ENCODE peak calls at places on chromosome 1, in six cellular contexts. N is GM12878, V is stomach, Q is H1, J is A549, Y is tibial nerve. B is an unnamed sample.

GRCh38 chr1:179124866-179125265 is 43.0 kb downstream of the TOR3A start:
- DNase-seq in N (no peak), V (no peak), Q (no peak), J (no peak), Y (no peak), B (no peak)

GRCh38 chr1:155329980-155330598 is 9.4 kb downstream of the RUSC1 start:
- DNase-seq in N (no peak), V (no peak), Q (no peak), J (no peak), Y (no peak), B (no peak)

GRCh38 chr1:209434066-209434465 is 149.4 kb upstream of the CAMK1G start:
- DNase-seq in N (no peak), V (no peak), Q (no peak), J (peak; percentile 25), Y (no peak), B (no peak)

GRCh38 chr1:52423771-52424170 is 19.4 kb downstream of the PRPF38A start:
- DNase-seq in N (no peak), V (no peak), Q (no peak), J (no peak), Y (no peak), B (no peak)

GRCh38 chr1:86507935-86508582 is 38.8 kb upstream of the CLCA4 start:
- DNase-seq in N (no peak), V (no peak), Q (no peak), J (peak; percentile 21), Y (no peak), B (no peak)

GRCh38 chr1:47725000-47725731 is 272.0 kb downstream of the TRABD2B start:
- DNase-seq in N (no peak), V (no peak), Q (no peak), J (peak; percentile 31), Y (no peak), B (no peak)

GRCh38 chr1:25927541-25928265 is 21.5 kb upstream of the STMN1 start:
- DNase-seq in N (no peak), V (no peak), Q (no peak), J (no peak), Y (no peak), B (no peak)

GRCh38 chr1:167482184-167482583 is 36.1 kb downstream of the CD247 start:
- DNase-seq in N (no peak), V (no peak), Q (no peak), J (no peak), Y (no peak), B (no peak)

GRCh38 chr1:45266151-45266801 is 59.9 kb upstream of the ZSWIM5 start:
- DNase-seq in N (no peak), V (peak; percentile 40), Q (no peak), J (peak; percentile 73), Y (peak; percentile 20), B (peak; percentile 45)

GRCh38 chr1:218664385-218665170 is 319.4 kb downstream of the TGFB2 start:
- DNase-seq in N (no peak), V (no peak), Q (no peak), J (peak; percentile 81), Y (no peak), B (no peak)

GRCh38 chr1:67788907-67789306 is 44.4 kb downstream of the GNG12 start:
- DNase-seq in N (no peak), V (no peak), Q (no peak), J (no peak), Y (no peak), B (no peak)
- H3K4me1 ChIP-seq in N (no peaks in the 10 kb centered on the region), V (peaks cover 77% of the 10 kb centered on the region), Q (no peaks in the 10 kb centered on the region), J (peaks cover 81% of the 10 kb centered on the region), Y (peaks cover 43% of the 10 kb centered on the region), B (peaks cover 33% of the 10 kb centered on the region)

DNA sequence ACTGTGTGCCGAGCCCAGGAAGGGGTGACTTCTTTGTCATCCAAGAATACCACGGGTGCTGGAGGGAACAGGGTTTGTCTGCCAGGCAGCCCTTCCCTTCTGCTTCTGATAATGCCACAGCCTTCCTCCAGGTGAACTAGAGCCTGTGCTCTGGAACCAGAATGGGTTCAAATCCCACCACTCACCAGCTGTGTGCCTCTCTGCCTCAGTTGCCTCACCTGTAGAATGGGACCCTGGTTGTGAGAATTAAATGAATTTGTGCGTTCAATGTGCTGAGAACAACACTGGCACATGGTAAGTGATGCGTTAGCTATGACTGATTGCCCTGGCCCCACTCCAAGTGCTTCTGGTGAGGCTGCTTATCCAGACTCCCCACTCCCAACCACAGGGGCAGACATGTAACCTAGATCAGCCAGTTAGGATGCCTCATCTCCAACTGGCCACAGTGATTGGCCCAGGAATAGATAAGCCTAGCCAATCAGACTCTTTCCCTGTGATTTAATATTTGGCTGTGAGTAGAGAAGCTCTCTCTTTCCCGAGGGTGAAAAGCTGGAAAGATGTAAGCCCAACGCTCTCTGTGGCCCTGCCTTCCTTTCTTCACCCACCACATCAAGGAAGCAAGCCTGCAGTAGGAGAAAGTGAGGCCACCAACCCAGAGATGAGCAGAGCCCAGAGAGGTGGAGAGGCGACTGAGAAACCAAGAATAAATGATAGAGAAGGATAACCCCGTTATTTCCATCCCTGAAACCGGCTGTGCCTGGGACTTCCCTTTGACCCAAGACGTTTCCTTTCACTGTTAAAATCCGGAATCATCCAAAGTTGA is 20.8 kb upstream of the LAPTM5 start:
- DNase-seq in N (no peak), V (peak; percentile 44), Q (no peak), J (peak; percentile 44), Y (no peak), B (no peak)
- TF ChIP-seq EP300 in N (no peak), V (no peak), Q (no peak), J (no peak), Y (no peak), B (no peak)

GRCh38 chr1:84956097-84956496 is 40.8 kb downstream of the MCOLN2 start:
- DNase-seq in N (no peak), V (no peak), Q (no peak), J (no peak), Y (no peak), B (no peak)
- H3K4me1 ChIP-seq in N (peaks cover 10% of the 10 kb centered on the region), V (peaks cover 6% of the 10 kb centered on the region), Q (no peaks in the 10 kb centered on the region), J (peaks cover 5% of the 10 kb centered on the region), Y (no peaks in the 10 kb centered on the region), B (no peaks in the 10 kb centered on the region)

DNA sequence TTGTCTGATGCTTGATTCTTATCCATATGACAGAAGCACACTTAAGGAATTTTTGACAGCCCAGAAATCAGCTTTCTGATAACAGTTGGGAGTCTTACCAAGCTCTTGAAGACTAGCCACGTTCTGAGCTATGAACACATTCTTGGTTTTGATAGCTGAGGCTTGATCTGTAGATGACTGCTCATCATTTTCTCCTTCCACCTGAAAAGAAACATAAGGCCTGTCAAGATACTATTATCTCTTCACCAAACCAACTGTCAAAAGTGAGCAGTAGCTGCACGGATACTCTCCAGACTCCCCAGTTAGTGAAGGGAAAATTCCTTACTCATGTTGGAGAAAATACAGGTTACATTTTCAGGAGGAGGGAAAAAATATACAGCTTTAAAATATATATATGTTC is 12.2 kb downstream of the UBR4 start:
- DNase-seq in N (no peak), V (no peak), Q (no peak), J (no peak), Y (no peak), B (no peak)
- TF ChIP-seq EP300 in N (no peak), V (no peak), Q (no peak), J (no peak), Y (no peak), B (no peak)

GRCh38 chr1:23910553-23911246 is 2.5 kb downstream of the CNR2 start:
- DNase-seq in N (peak; percentile 86), V (no peak), Q (no peak), J (no peak), Y (no peak), B (no peak)
- H3K4me1 ChIP-seq in N (peaks cover 54% of the 10 kb centered on the region), V (peaks cover 10% of the 10 kb centered on the region), Q (peaks cover 2% of the 10 kb centered on the region), J (no peaks in the 10 kb centered on the region), Y (no peaks in the 10 kb centered on the region), B (peaks cover 13% of the 10 kb centered on the region)

GRCh38 chr1:164780863-164781262 is 221.9 kb downstream of the PBX1 start:
- DNase-seq in N (no peak), V (no peak), Q (no peak), J (no peak), Y (no peak), B (no peak)
- TF ChIP-seq EP300 in N (no peak), V (peak; percentile 84), Q (no peak), J (no peak), Y (peak; percentile 28), B (no peak)

GRCh38 chr1:42845866-42846256 is 552 bp upstream of the ZNF691 start:
- DNase-seq in N (no peak), V (no peak), Q (no peak), J (no peak), Y (no peak), B (no peak)
- H3K4me1 ChIP-seq in N (no peaks in the 10 kb centered on the region), V (peaks cover 28% of the 10 kb centered on the region), Q (peaks cover 2% of the 10 kb centered on the region), J (peaks cover 15% of the 10 kb centered on the region), Y (peaks cover 11% of the 10 kb centered on the region), B (peaks cover 12% of the 10 kb centered on the region)

DNA sequence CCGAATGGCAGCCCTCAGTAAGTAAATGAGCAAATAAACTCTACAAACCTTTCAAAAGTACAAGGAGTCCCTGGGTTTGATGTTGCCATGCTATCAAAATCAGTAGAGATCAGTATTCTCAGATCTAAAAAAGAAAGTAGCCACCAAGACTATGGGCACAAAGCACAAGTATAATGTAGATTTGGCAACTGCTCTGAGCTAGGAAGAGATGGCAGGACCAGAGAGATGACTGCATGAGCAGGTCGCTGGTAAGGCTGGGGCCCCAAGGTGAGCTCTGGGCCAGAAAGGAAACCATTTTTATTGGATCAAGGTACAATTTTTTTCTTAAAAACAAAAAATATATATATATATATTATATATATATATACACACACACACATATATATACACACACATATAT is 3.1 kb upstream of the ADORA3 start:
- DNase-seq in N (no peak), V (no peak), Q (no peak), J (no peak), Y (no peak), B (no peak)
- TF ChIP-seq EP300 in N (no peak), V (no peak), Q (no peak), J (no peak), Y (no peak), B (no peak)

GRCh38 chr1:61237659-61238370 is 155.5 kb downstream of the NFIA start:
- DNase-seq in N (no peak), V (no peak), Q (no peak), J (no peak), Y (no peak), B (no peak)

GRCh38 chr1:61230523-61230922 is 148.2 kb downstream of the NFIA start:
- DNase-seq in N (no peak), V (no peak), Q (no peak), J (no peak), Y (no peak), B (peak; percentile 66)

GRCh38 chr1:61234582-61234909 is 152.2 kb downstream of the NFIA start:
- DNase-seq in N (no peak), V (no peak), Q (no peak), J (no peak), Y (no peak), B (no peak)

GRCh38 chr1:61237147-61237546 is 154.8 kb downstream of the NFIA start:
- DNase-seq in N (no peak), V (no peak), Q (no peak), J (no peak), Y (no peak), B (no peak)

DNA sequence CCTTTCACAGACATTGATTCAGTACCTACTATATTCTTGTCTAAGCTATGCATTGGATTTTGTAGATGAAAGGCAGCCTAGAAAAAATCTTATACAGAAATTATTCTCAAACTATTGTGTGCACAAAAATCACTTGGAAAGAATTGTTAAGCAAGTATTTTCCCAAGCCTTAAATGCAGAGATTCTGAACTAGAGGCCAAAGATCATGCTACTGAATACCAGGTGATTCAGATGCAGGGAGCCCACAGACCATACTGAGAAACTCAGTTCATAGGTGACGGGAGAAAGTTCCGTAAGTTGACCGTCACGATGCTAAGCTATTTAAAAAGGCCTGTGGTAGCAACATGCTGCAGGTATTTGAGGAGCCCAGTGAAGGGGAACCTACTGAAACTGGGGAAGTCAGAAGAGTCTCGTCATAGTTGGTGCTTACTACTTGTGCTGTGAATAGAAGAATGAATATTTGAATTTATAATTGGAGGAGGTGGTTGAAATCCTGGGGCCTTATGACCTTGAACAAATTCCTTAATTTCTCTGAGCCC is 150.8 kb downstream of the NFIA start:
- DNase-seq in N (no peak), V (no peak), Q (no peak), J (no peak), Y (no peak), B (no peak)
- H3K4me1 ChIP-seq in N (no peaks in the 10 kb centered on the region), V (peaks cover 9% of the 10 kb centered on the region), Q (peaks cover 16% of the 10 kb centered on the region), J (peaks cover 18% of the 10 kb centered on the region), Y (no peaks in the 10 kb centered on the region), B (peaks cover 2% of the 10 kb centered on the region)

B was measured in transverse colon.